ENCODE peak calls at places on chromosomes 12 and 14, in eight cellular contexts. R, C, L, U, P, V, T and G are unnamed samples.

GRCh38 chr14:54329082-54329695 is 67.6 kb upstream of the CDKN3 start:
- DNase-seq in R (peak), P (no peak), U (no peak), V (peak), T (peak), C (peak), L (no peak), G (no peak)

GRCh38 chr12:76790564-76791552 is 26.9 kb downstream of the ZDHHC17 start:
- DNase-seq in C (peak), R (no peak), L (peak), P (no peak), V (peak), T (peak), U (no peak), G (no peak)

GRCh38 chr12:132559652-132560420 is 50.5 kb downstream of the LRCOL1 start:
- DNase-seq in U (no peak), R (peak), T (peak), C (peak), P (peak), L (peak), V (peak), G (no peak)

GRCh38 chr14:95197498-95198010 is 40.2 kb upstream of the DICER1 start:
- DNase-seq in V (no peak), P (no peak), U (no peak), R (no peak), T (no peak), C (no peak), L (no peak), G (no peak)

GRCh38 chr14:56844603-56845002 is 34.3 kb upstream of the OTX2 start:
- DNase-seq in P (no peak), U (no peak), V (no peak), R (no peak), C (no peak), T (no peak), L (no peak), G (no peak)

GRCh38 chr14:68124885-68125731 is 305.5 kb downstream of the RAD51B start:
- DNase-seq in T (peak), V (peak), C (peak), R (no peak), U (no peak), L (no peak), P (no peak), G (peak)

GRCh38 chr12:128794661-128795529 is 28.9 kb downstream of the SLC15A4 start:
- DNase-seq in U (no peak), C (no peak), V (no peak), T (no peak), L (no peak), R (no peak), P (no peak), G (no peak)

GRCh38 chr12:46677749-46678148 is 148.0 kb downstream of the SLC38A4 start:
- DNase-seq in R (no peak), T (peak), C (peak), U (no peak), L (peak), V (peak), P (no peak), G (no peak)

GRCh38 chr12:1126089-1126488 is 135.1 kb downstream of the ERC1 start:
- DNase-seq in C (no peak), T (no peak), L (no peak), V (no peak), P (no peak), U (no peak), R (no peak), G (no peak)

GRCh38 chr14:54699087-54699530 is 132.2 kb downstream of the SAMD4A start:
- DNase-seq in C (no peak), V (peak), R (peak), U (no peak), T (no peak), L (no peak), P (peak), G (peak)

GRCh38 chr12:25926536-25926935 is 31.9 kb upstream of the RASSF8 start:
- DNase-seq in C (no peak), U (no peak), T (no peak), L (no peak), R (no peak), P (no peak), V (no peak), G (no peak)

GRCh38 chr14:55123101-55123500 is 6.0 kb upstream of the LGALS3 start:
- DNase-seq in T (peak), C (no peak), P (no peak), R (no peak), U (no peak), V (peak), L (peak), G (peak)

GRCh38 chr12:132014915-132015280 is 65.2 kb downstream of the EP400 start:
- DNase-seq in T (no peak), U (no peak), P (no peak), C (no peak), V (no peak), L (no peak), R (no peak), G (no peak)

GRCh38 chr12:54378791-54379400 is 5.6 kb downstream of the ZNF385A start:
- DNase-seq in P (peak), L (peak), C (peak), U (no peak), T (no peak), R (peak), V (peak), G (no peak)

GRCh38 chr12:125140239-125140917 is 75.1 kb downstream of the AACS start:
- DNase-seq in U (no peak), P (no peak), R (no peak), C (no peak), V (no peak), L (no peak), T (no peak), G (peak)

GRCh38 chr12:84807249-84807648 is 105.3 kb downstream of the SLC6A15 start:
- DNase-seq in C (no peak), R (no peak), T (peak), U (no peak), L (no peak), V (peak), P (no peak), G (no peak)

GRCh38 chr14:35669782-35670181 is 135.8 kb downstream of the INSM2 start:
- DNase-seq in R (no peak), C (no peak), U (no peak), V (peak), T (peak), P (no peak), L (no peak), G (no peak)

GRCh38 chr14:91401751-91402150 is 15.9 kb downstream of the CCDC88C start:
- DNase-seq in T (no peak), P (no peak), C (no peak), V (no peak), U (no peak), L (no peak), R (no peak), G (no peak)
- H3K4me3 ChIP-seq in T (no peak), P (no peak), C (no peak), V (no peak), U (peak), L (no peak), R (no peak), G (no peak)

GRCh38 chr12:87121908-87122307 is 865.7 kb upstream of the MGAT4C start:
- DNase-seq in T (no peak), R (no peak), L (no peak), V (no peak), U (no peak), P (no peak), C (no peak), G (no peak)

GRCh38 chr12:87127272-87127671 is 871.1 kb upstream of the MGAT4C start:
- DNase-seq in R (no peak), C (no peak), P (no peak), T (peak), U (no peak), L (no peak), V (peak), G (no peak)
- H3K4me3 ChIP-seq in R (no peak), C (no peak), P (no peak), T (no peak), U (no peak), L (no peak), V (no peak), G (no peak)

DNA sequence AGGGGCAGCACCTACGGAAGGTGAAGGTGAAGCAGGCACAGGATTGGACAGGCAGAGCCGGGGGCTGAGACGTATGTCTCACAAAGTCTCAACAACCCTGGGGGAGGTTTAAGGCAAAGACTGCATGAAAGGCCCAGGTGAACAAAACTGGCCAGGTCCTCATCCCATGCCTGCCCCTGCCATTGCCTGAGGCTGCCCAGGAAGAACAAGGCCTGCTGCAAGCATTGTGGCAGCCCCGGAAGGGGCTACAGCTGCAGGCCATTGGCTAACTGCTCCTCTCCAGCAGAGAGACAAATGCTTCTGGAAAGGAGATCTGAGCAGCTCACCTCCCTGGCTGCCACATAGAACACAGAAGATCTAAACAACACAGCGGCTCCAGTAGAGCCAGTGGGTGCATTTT is 20.4 kb upstream of the TMEM179 start:
- DNase-seq in R (no peak), L (no peak), T (no peak), V (no peak), U (no peak), P (no peak), C (no peak), G (no peak)
- H3K4me3 ChIP-seq in R (no peak), L (no peak), T (no peak), V (no peak), U (no peak), P (no peak), C (no peak), G (no peak)

GRCh38 chr12:14776236-14776959 is 26.9 kb downstream of the WBP11 start:
- DNase-seq in U (no peak), T (peak), C (no peak), R (no peak), P (no peak), V (peak), L (peak), G (no peak)
- H3K4me3 ChIP-seq in U (no peak), T (no peak), C (no peak), R (peak), P (peak), V (peak), L (no peak), G (no peak)

GRCh38 chr12:6199531-6200265 is 502 bp upstream of the CD9 start:
- DNase-seq in T (no peak), P (no peak), L (no peak), R (no peak), V (no peak), C (no peak), U (no peak), G (no peak)

GRCh38 chr12:6201199-6201608 is 1.0 kb downstream of the CD9 start:
- DNase-seq in R (no peak), T (no peak), U (no peak), P (no peak), L (peak), V (no peak), C (no peak), G (no peak)

GRCh38 chr12:6199211-6199530 is 1.0 kb upstream of the CD9 start:
- DNase-seq in V (no peak), L (no peak), R (no peak), P (no peak), C (no peak), U (no peak), T (no peak), G (no peak)

GRCh38 chr12:6201775-6202292 is 1.6 kb downstream of the CD9 start:
- DNase-seq in V (no peak), L (no peak), U (no peak), R (no peak), T (no peak), P (no peak), C (no peak), G (no peak)

DNA sequence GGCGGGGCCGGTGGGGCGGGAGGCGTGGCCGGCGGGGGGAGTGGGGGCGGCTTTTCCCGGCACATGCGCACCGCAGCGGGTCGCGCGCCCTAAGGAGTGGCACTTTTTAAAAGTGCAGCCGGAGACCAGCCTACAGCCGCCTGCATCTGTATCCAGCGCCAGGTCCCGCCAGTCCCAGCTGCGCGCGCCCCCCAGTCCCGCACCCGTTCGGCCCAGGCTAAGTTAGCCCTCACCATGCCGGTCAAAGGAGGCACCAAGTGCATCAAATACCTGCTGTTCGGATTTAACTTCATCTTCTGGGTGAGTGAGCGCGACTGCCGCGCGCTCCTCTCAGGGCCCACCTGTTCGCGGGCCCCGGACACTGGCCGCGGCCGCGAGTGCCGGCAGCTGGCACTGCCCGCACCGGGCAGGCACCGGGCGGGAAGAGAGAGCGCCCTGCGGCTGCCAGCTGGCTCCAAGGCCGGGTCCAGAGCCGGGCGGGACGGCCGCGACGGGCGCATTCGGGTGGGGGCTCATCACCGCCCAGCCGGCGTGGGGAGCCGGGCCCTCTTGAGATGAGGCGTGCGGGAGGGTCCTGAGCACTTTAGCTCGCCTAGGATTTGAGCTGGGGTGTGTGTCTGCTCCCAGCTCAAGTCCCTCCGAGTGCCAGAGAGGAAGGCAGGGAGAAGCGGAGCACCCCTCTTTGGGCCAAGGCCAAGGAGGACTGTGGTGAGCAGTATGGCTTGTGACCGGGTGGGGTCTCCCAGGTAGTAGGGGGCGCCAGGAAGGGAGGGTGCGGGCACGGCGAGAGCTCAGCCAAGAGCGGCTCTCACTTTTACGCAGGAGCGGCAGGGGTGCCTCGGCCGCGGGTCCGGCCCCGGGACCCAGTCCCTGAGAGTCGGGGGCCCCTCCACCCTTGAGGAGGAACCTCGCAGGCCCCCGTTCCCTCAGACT is at the start of gene CD9:
- DNase-seq in P (peak), R (peak), C (no peak), V (peak), L (peak), T (no peak), U (peak), G (no peak)
- H3K4me3 ChIP-seq in P (peak), R (peak), C (peak), V (peak), L (peak), T (peak), U (peak), G (peak)

GRCh38 chr12:11885261-11886038 is 185.3 kb upstream of the BCL2L14 start:
- DNase-seq in R (no peak), L (no peak), C (peak), V (peak), T (peak), P (no peak), U (no peak), G (peak)
- H3K4me3 ChIP-seq in R (no peak), L (no peak), C (peak), V (no peak), T (no peak), P (no peak), U (no peak), G (no peak)

GRCh38 chr14:69571449-69571878 is 3.2 kb downstream of the CCDC177 start:
- DNase-seq in P (no peak), V (peak), U (no peak), R (no peak), C (no peak), T (no peak), L (no peak), G (no peak)

GRCh38 chr14:69570836-69571330 is 3.8 kb downstream of the CCDC177 start:
- DNase-seq in V (no peak), T (no peak), R (no peak), C (no peak), U (no peak), L (no peak), P (no peak), G (no peak)

GRCh38 chr14:69573205-69573840 is 1.3 kb downstream of the CCDC177 start:
- DNase-seq in R (no peak), C (no peak), T (no peak), P (no peak), U (no peak), L (peak), V (peak), G (no peak)

GRCh38 chr14:69572634-69573135 is 2.0 kb downstream of the CCDC177 start:
- DNase-seq in L (no peak), T (no peak), U (no peak), C (no peak), P (no peak), V (peak), R (no peak), G (no peak)

DNA sequence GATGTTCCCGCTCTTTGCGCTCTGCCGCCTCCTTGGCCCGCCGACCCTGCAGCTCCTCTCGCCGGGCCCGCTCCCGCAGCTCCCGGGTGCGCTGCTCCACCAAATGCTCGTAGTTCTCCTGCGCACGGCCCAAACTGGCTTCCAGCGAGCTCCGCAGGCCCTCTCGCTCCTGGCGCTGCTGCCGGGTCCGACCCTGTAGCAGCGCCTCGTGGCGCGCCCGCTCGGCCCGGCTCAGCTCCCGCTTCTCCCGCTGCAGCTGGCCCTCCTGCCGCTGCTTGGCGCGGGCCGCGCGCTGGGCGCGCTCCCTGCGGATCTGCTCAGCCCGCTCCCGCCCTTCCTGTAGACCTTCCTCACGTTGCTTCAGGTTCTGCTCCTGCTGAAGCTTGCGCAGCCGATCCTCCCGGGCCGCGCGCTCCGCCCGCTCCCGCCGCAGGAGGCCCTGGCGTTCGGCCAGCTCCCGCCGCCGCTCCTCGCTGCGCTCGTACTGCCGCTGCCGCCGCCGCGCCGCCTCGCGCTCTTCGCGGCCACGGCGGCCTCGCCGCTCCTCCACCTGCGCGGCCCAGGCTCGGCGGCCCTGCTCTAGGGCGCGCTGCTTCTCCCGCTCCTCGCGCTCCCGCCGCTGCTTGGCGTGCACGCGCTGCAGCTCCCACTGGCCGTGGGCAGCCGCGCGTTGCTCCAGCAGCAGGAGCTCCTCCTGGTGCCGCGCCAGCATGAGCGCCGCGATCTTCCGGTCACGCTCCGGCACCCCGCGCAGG is 2.6 kb downstream of the CCDC177 start:
- DNase-seq in V (peak), R (no peak), C (peak), P (no peak), U (no peak), L (peak), T (peak), G (no peak)
- H3K4me3 ChIP-seq in V (peak), R (peak), C (no peak), P (peak), U (peak), L (peak), T (peak), G (peak)

GRCh38 chr12:130715150-130715995 is 726 bp downstream of the RIMBP2 start:
- DNase-seq in U (no peak), V (no peak), P (no peak), C (no peak), T (no peak), R (no peak), L (peak), G (no peak)
- H3K4me3 ChIP-seq in U (no peak), V (no peak), P (peak), C (no peak), T (no peak), R (peak), L (peak), G (no peak)